ENCODE peak calls at places on chromosomes 4 and X, in five cellular contexts. B is heart left ventricle, K is left ventricle myocardium inferior, M is progenitor cell of endocrine pancreas, C is fibroblast of pulmonary artery. N is an unnamed sample.

GRCh38 chr4:20687894-20688293 is 12.4 kb upstream of the PACRGL start:
- DNase-seq in B (no peak), K (no peak), M (no peak), C (peak; percentile 57), N (no peak)

GRCh38 chr4:136713140-136713539 is 819.2 kb downstream of the PCDH18 start:
- DNase-seq in B (no peak), K (no peak), M (no peak), C (peak; percentile 29), N (no peak)

GRCh38 chrX:8366491-8366890 is 98.1 kb upstream of the VCX3B start:
- DNase-seq in B (no peak), K (no peak), M (no peak), C (no peak), N (no peak)

GRCh38 chr4:185540040-185540439 is 4.7 kb upstream of the PDLIM3 start:
- DNase-seq in B (no peak), K (no peak), M (no peak), C (no peak), N (no peak)

GRCh38 chrX:19683817-19684216 is 168.5 kb upstream of the MAP3K15 start:
- DNase-seq in B (no peak), K (no peak), M (no peak), C (no peak), N (no peak)

GRCh38 chrX:13827693-13828092 is 10.8 kb upstream of the GPM6B start:
- DNase-seq in B (no peak), K (no peak), M (no peak), C (no peak), N (no peak)

GRCh38 chr4:158535130-158535614 is 13.5 kb downstream of the RXFP1 start:
- DNase-seq in B (no peak), K (no peak), M (no peak), C (peak; percentile 69), N (no peak)

GRCh38 chr4:153780876-153781275 is 8.0 kb downstream of the SFRP2 start:
- DNase-seq in B (no peak), K (no peak), M (no peak), C (no peak), N (no peak)

GRCh38 chr4:8205749-8206611 is 6.9 kb downstream of the SH3TC1 start:
- DNase-seq in B (no peak), K (no peak), M (no peak), C (no peak), N (peak; percentile 53)

GRCh38 chr4:181143241-181143854 is 1099.9 kb upstream of the TENM3 start:
- DNase-seq in B (peak; percentile 47), K (peak; percentile 64), M (peak; percentile 68), C (peak; percentile 83), N (peak; percentile 26)

GRCh38 chr4:122514671-122515070 is 58.1 kb upstream of the IL2 start:
- DNase-seq in B (no peak), K (no peak), M (no peak), C (no peak), N (no peak)

GRCh38 chr4:68489338-68489737 is 42.1 kb downstream of the TMPRSS11E start:
- DNase-seq in B (no peak), K (no peak), M (no peak), C (no peak), N (no peak)

GRCh38 chr4:99679204-99679603 is 21.6 kb upstream of the C4orf54 start:
- DNase-seq in B (peak; percentile 50), K (peak; percentile 43), M (no peak), C (peak; percentile 8), N (peak; percentile 69)

GRCh38 chr4:1981251-1982055 is 27.3 kb downstream of the NELFA start:
- DNase-seq in B (no peak), K (no peak), M (no peak), C (no peak), N (no peak)

GRCh38 chrX:33339219-33339618 is 127.9 kb upstream of the DMD start:
- DNase-seq in B (no peak), K (no peak), M (no peak), C (peak; percentile 6), N (no peak)

GRCh38 chrX:48794993-48795501 is 6.8 kb upstream of the HDAC6 start:
- DNase-seq in B (no peak), K (no peak), M (no peak), C (peak; percentile 54), N (no peak)

GRCh38 chr4:53361451-53361850 is 4.4 kb downstream of the SCFD2 start:
- DNase-seq in B (no peak), K (no peak), M (no peak), C (peak; percentile 19), N (no peak)

GRCh38 chr4:119172223-119172622 is 36.6 kb downstream of the MYOZ2 start:
- DNase-seq in B (no peak), K (no peak), M (no peak), C (no peak), N (no peak)

GRCh38 chr4:7771056-7771455 is 168.6 kb downstream of the AFAP1 start:
- DNase-seq in B (no peak), K (no peak), M (no peak), C (no peak), N (no peak)

GRCh38 chr4:154534296-154534695 is 15.9 kb downstream of the PLRG1 start:
- DNase-seq in B (no peak), K (no peak), M (no peak), C (no peak), N (no peak)

GRCh38 chrX:13673016-13673415 is 15.9 kb upstream of the RAB9A start:
- DNase-seq in B (no peak), K (no peak), M (no peak), C (no peak), N (no peak)

GRCh38 chr4:84379881-84380618 is 119.0 kb downstream of the NKX6-1 start:
- DNase-seq in B (no peak), K (no peak), M (no peak), C (peak; percentile 3), N (no peak)

GRCh38 chr4:165207016-165207430 is 338 bp upstream of the KLHL2 start:
- DNase-seq in B (peak; percentile 14), K (no peak), M (peak; percentile 15), C (no peak), N (peak; percentile 30)

GRCh38 chr4:16721618-16722291 is 176.7 kb downstream of the LDB2 start:
- DNase-seq in B (no peak), K (no peak), M (no peak), C (peak; percentile 82), N (no peak)

GRCh38 chr4:184769285-184769825 is 35.5 kb upstream of the CENPU start:
- DNase-seq in B (no peak), K (no peak), M (no peak), C (no peak), N (peak; percentile 85)

GRCh38 chr4:107863850-107864371 is 39.2 kb downstream of the SGMS2 start:
- DNase-seq in B (peak; percentile 66), K (peak; percentile 39), M (no peak), C (peak; percentile 65), N (no peak)

N was measured in NCI-H2171 treated with DMSO at 0.1 percent for 48 hours.